ENCODE peak calls at places on chromosome 3, in four cellular contexts. C is SK-N-SH, Z is H9, X is IMR-90. R is an unnamed sample. For H4K20me1, the result is how much of the 10 kb centered on the place peaks cover.

GRCh38 chr3:120153294-120153693 is 59.0 kb upstream of the GSK3B start:
- DNase-seq in X (peak), C (no peak), Z (no peak), R (peak)

GRCh38 chr3:154356009-154356408 is 31.7 kb upstream of the DHX36 start:
- DNase-seq in Z (no peak), C (no peak), X (no peak), R (no peak)

GRCh38 chr3:49653016-49653415 is 21.1 kb upstream of the APEH start:
- DNase-seq in C (no peak), X (no peak), Z (no peak), R (no peak)

GRCh38 chr3:49930922-49931321 is 1.3 kb upstream of the MON1A start:
- DNase-seq in X (no peak), Z (peak), C (no peak), R (no peak)

GRCh38 chr3:170734737-170735070 is 135.3 kb downstream of the RPL22L1 start:
- DNase-seq in C (no peak), Z (no peak), X (no peak), R (no peak)

GRCh38 chr3:58377750-58378149 is 45.1 kb downstream of the PXK start:
- DNase-seq in X (no peak), C (no peak), Z (no peak), R (no peak)

GRCh38 chr3:169945313-169945712 is 21.3 kb upstream of the SEC62 start:
- DNase-seq in X (no peak), C (no peak), Z (no peak), R (no peak)

GRCh38 chr3:59469948-59470723 is 420.3 kb upstream of the CFAP20DC start:
- DNase-seq in X (no peak), Z (no peak), C (no peak), R (peak)

GRCh38 chr3:45333549-45333948 is 54.8 kb upstream of the LARS2 start:
- DNase-seq in X (peak), C (no peak), Z (no peak), R (no peak)

GRCh38 chr3:137105277-137105977 is 147.6 kb downstream of the IL20RB start:
- DNase-seq in C (peak), X (peak), Z (no peak), R (peak)

GRCh38 chr3:43218156-43218555 is 68.2 kb upstream of the SNRK start:
- DNase-seq in X (no peak), C (no peak), Z (no peak), R (no peak)

GRCh38 chr3:41318520-41318919 is 119.2 kb downstream of the CTNNB1 start:
- DNase-seq in Z (no peak), X (peak), C (no peak), R (no peak)

GRCh38 chr3:66639794-66640356 is 139.1 kb upstream of the LRIG1 start:
- DNase-seq in C (no peak), Z (no peak), X (peak), R (peak)

GRCh38 chr3:52891164-52891563 is 6.2 kb downstream of the STIMATE start:
- DNase-seq in C (no peak), X (no peak), Z (no peak), R (no peak)

GRCh38 chr3:111768571-111769100 is 90.4 kb upstream of the PHLDB2 start:
- DNase-seq in X (peak), Z (no peak), C (no peak), R (peak)

GRCh38 chr3:126523745-126524428 is at the start of gene CHST13:
- DNase-seq in C (peak), X (peak), Z (peak), R (peak)

GRCh38 chr3:198028718-198029117 is 68.7 kb downstream of the LMLN start:
- DNase-seq in C (no peak), Z (no peak), X (peak), R (peak)

GRCh38 chr3:152657002-152657400 is 177.9 kb upstream of the P2RY1 start:
- DNase-seq in Z (no peak), X (no peak), C (peak), R (no peak)

GRCh38 chr3:187227658-187228258 is 30.5 kb downstream of the RTP1 start:
- DNase-seq in C (no peak), Z (no peak), X (peak), R (peak)

GRCh38 chr3:25781758-25782594 is 1.3 kb downstream of the NGLY1 start:
- DNase-seq in C (no peak), X (no peak), Z (no peak), R (no peak)

GRCh38 chr3:79960594-79960993 is 192.8 kb upstream of the ROBO1 start:
- DNase-seq in X (no peak), C (no peak), Z (no peak), R (peak)
- H3K27ac ChIP-seq in X (no peak), C (no peak), Z (no peak), R (no peak)

DNA sequence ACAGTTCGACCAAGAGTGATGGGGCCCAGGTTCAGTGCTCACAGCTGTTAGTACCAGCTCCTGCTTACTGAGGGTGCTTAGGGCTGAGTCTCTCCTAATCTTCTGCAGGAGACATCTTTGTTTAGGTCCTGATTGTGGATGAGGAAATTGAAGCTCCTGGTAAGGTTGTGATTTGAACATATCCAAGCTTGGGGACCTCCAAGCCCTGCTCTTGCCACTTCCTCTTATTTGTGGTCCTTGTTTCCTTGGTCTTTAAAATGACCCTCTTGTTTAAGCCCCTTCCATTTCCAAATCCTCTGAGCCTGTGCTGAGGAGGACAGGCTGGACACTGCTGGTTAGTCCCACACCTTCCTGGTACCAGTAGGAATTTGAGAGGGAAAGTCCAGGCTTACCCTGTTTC is 87.0 kb downstream of the EEFSEC start:
- DNase-seq in Z (no peak), X (no peak), C (no peak), R (no peak)
- H4K20me1 ChIP-seq in Z (under half), X (under half), C (under half), R (under half)

GRCh38 chr3:142694225-142694624 is 29.6 kb upstream of the TRPC1 start:
- DNase-seq in C (no peak), Z (no peak), X (no peak), R (no peak)
- H3K27ac ChIP-seq in C (no peak), Z (no peak), X (no peak), R (no peak)

DNA sequence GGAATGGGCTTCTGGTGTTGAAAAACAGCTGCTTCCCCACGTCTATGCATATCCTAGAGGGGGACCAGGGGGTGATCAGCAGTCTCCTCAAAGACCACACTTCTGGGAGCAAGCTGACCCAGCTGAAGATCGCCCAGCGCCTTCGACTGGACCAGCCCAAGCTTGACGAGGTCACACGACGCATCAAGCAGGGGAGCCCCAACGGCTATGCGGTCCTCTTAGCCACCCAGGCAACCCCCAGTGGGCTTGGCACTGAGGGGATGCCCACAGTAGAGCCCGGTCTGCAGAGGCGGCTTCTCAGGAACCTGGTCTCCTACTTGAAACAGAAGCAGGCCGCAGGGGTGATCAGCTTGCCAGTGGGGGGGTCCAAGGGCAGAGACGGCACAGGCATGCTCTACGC is 2.5 kb downstream of the RBM15B start:
- DNase-seq in Z (no peak), C (no peak), X (no peak), R (no peak)
- H4K20me1 ChIP-seq in Z (under half), C (half or more), X (half or more), R (under half)

DNA sequence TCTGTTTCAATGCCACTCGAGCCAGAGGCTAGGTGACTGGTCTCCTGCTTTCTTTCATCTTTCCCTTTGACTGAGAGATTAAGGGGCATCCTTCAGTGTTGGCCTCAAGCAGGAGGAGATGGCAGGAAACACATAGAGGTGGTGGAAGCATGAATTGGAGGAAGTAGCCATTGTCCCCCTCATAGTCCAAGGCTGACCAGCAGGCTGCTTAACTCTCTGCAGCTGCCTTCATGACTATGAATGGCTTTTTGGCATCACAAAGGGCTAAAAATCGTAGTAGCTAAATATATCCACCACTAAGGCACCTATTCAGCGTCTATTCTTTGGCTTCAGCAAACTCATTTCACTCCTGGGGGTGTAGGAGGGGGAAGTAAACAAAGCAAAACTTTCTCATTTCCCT is 7.0 kb upstream of the FRMD4B start:
- DNase-seq in Z (no peak), X (no peak), C (no peak), R (no peak)
- H3K27ac ChIP-seq in Z (peak), X (no peak), C (no peak), R (no peak)

DNA sequence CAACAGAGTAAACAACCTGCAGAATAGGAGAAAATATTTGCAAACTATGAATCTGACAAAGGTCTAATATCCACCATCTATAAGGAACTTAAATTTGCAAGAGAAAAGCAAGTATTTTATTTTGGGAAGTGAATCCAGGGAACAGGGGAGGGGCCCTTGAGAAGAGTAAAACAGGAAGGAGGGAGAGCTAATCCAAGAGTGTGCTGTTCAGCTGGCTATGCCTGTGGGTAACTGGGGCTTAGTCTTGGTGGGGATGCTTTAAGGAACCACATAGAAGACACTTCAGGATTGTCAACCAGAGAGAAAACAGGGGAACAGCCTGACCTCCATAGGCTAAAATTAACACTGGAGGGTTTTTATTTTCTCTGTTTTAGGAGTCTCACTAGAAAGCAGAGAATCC is 3.9 kb upstream of the HHLA2 start:
- DNase-seq in X (no peak), C (no peak), Z (no peak), R (no peak)
- H4K20me1 ChIP-seq in X (under half), C (under half), Z (under half), R (under half)

GRCh38 chr3:134904796-134905646 is 110.0 kb downstream of the EPHB1 start:
- DNase-seq in X (no peak), C (no peak), Z (no peak), R (no peak)
- H3K27ac ChIP-seq in X (no peak), C (no peak), Z (no peak), R (no peak)